ENCODE peak calls at places on chromosomes 4 and X, in eight cellular contexts. G is GM13976; O is T-helper 17 cell; B is nephron progenitor cell; C is OCI-M1; T is NCI-H1105 treated with DMSO at 0.1 percent for 48 hours; E is activated CD8-positive, alpha-beta T cell treated with anti-CD3 and anti-CD28 coated beads, Interleukin-2, amount 10 ng/mL, durations not matched to agents 7 days and 5 days; Z is NCI-H345. S is an unnamed sample.

GRCh38 chrX:20217279-20217678 is 49.4 kb downstream of the RPS6KA3 start:
- DNase-seq in B (no peak), G (no peak), O (no peak), Z (no peak), E (no peak), T (peak), C (peak), S (peak)

GRCh38 chrX:129697204-129697829 is 41.5 kb upstream of the XPNPEP2 start:
- DNase-seq in B (no peak), O (no peak), E (no peak), Z (no peak), T (no peak), C (no peak), G (no peak), S (no peak)

GRCh38 chrX:25017667-25018247 is 2.0 kb upstream of the ARX start:
- DNase-seq in O (no peak), C (no peak), G (no peak), T (no peak), B (peak), E (no peak), Z (no peak), S (peak)

GRCh38 chrX:150934453-150934852 is 36.0 kb upstream of the CD99L2 start:
- DNase-seq in G (no peak), T (peak), B (no peak), O (no peak), C (no peak), Z (peak), E (no peak), S (no peak)

GRCh38 chrX:137695405-137695804 is 129.5 kb downstream of the ZIC3 start:
- DNase-seq in G (no peak), Z (no peak), B (no peak), E (no peak), C (no peak), T (no peak), O (no peak), S (no peak)

GRCh38 chr4:17578482-17578891 is 1.5 kb downstream of the LAP3 start:
- DNase-seq in C (peak), G (peak), E (peak), Z (no peak), T (no peak), B (no peak), O (no peak), S (peak)

GRCh38 chrX:21800344-21800770 is 39.1 kb upstream of the MBTPS2 start:
- DNase-seq in C (no peak), T (no peak), B (no peak), G (no peak), E (no peak), Z (no peak), O (no peak), S (no peak)

GRCh38 chr4:83490876-83491450 is 6.1 kb upstream of the ABRAXAS1 start:
- DNase-seq in O (no peak), T (no peak), Z (peak), E (no peak), G (peak), C (peak), B (no peak), S (peak)

GRCh38 chrX:46311581-46312120 is 233.6 kb downstream of the ZNF674 start:
- DNase-seq in B (no peak), O (no peak), G (no peak), C (no peak), T (no peak), E (no peak), Z (no peak), S (no peak)

GRCh38 chrX:125826080-125826479 is 340.0 kb downstream of the DCAF12L2 start:
- DNase-seq in B (no peak), O (no peak), C (peak), T (no peak), E (no peak), G (no peak), Z (no peak), S (peak)

GRCh38 chr4:89486042-89486441 is 178.4 kb upstream of the GPRIN3 start:
- DNase-seq in G (peak), E (no peak), B (no peak), T (peak), O (no peak), Z (no peak), C (peak), S (no peak)

GRCh38 chr4:26793750-26794149 is 66.9 kb upstream of the STIM2 start:
- DNase-seq in G (no peak), T (no peak), Z (no peak), O (no peak), B (no peak), E (no peak), C (peak), S (no peak)

GRCh38 chr4:188396037-188396436 is 256.8 kb downstream of the TRIML1 start:
- DNase-seq in T (no peak), Z (no peak), E (no peak), C (no peak), G (no peak), B (no peak), O (no peak), S (no peak)

GRCh38 chr4:103422467-103423219 is 224.5 kb upstream of the CENPE start:
- DNase-seq in E (no peak), Z (no peak), C (no peak), O (no peak), G (no peak), T (no peak), B (no peak), S (no peak)